ENCODE peak calls at places on chromosomes 1 and 21, in five cellular contexts. L is sigmoid colon, T is Panc1, E is esophagus muscularis mucosa, V is GM12878. N is an unnamed sample.

GRCh38 chr1:156767879-156768608 is 709 bp downstream of the PRCC start:
- DNase-seq in L (peak), T (no peak), E (no peak), V (no peak), N (peak)

GRCh38 chr21:46559291-46559983 is 45.4 kb downstream of the S100B start:
- DNase-seq in L (peak), T (no peak), E (peak), V (peak), N (no peak)

GRCh38 chr1:32221980-32222751 is at the start of the genes EIF3I and TMEM234:
- DNase-seq in L (peak), T (no peak), E (peak), V (peak), N (peak)

GRCh38 chr21:18340387-18340942 is 63.1 kb downstream of the TMPRSS15 start:
- DNase-seq in L (no peak), T (no peak), E (no peak), V (no peak), N (no peak)

GRCh38 chr1:66334311-66334710 is 199.6 kb upstream of the SGIP1 start:
- DNase-seq in L (no peak), T (no peak), E (no peak), V (no peak), N (no peak)

GRCh38 chr1:203031467-203031866 is 5.2 kb downstream of the PPFIA4 start:
- DNase-seq in L (no peak), T (no peak), E (no peak), V (no peak), N (peak)

GRCh38 chr1:241985787-241986186 is 13.1 kb downstream of the MAP1LC3C start:
- DNase-seq in L (no peak), T (no peak), E (no peak), V (no peak), N (no peak)

GRCh38 chr1:153985984-153986761 is at the start of gene RAB13:
- DNase-seq in L (peak), T (no peak), E (peak), V (no peak), N (peak)

GRCh38 chr1:241269116-241269515 is 87.9 kb downstream of the RGS7 start:
- DNase-seq in L (no peak), T (no peak), E (no peak), V (no peak), N (no peak)

GRCh38 chr1:32768110-32768857 is 48.9 kb downstream of the YARS1 start:
- DNase-seq in L (no peak), T (no peak), E (no peak), V (no peak), N (no peak)

GRCh38 chr1:66750578-66750977 is 1.7 kb upstream of the DYNLT5 start:
- DNase-seq in L (no peak), T (no peak), E (no peak), V (no peak), N (no peak)

GRCh38 chr1:27382950-27383627 is at the start of gene CD164L2:
- DNase-seq in L (no peak), T (no peak), E (no peak), V (no peak), N (peak)

GRCh38 chr1:227378876-227379554 is 60.7 kb upstream of the CDC42BPA start:
- DNase-seq in L (no peak), T (no peak), E (no peak), V (no peak), N (no peak)

GRCh38 chr1:242455052-242455361 is 69.5 kb downstream of the PLD5 start:
- DNase-seq in L (no peak), T (no peak), E (no peak), V (no peak), N (no peak)

GRCh38 chr1:160405331-160405877 is 5.0 kb downstream of the VANGL2 start:
- DNase-seq in L (no peak), T (no peak), E (no peak), V (no peak), N (no peak)

GRCh38 chr1:160084771-160085321 is 3.5 kb downstream of the KCNJ9 start:
- DNase-seq in L (no peak), T (no peak), E (no peak), V (no peak), N (no peak)

GRCh38 chr1:244349581-244350001 is 102.1 kb downstream of the ADSS2 start:
- DNase-seq in L (no peak), T (no peak), E (no peak), V (no peak), N (no peak)

GRCh38 chr1:4585216-4585615 is 69.2 kb upstream of the AJAP1 start:
- DNase-seq in L (no peak), T (no peak), E (no peak), V (no peak), N (no peak)

GRCh38 chr1:10161121-10161520 is 49.2 kb upstream of the KIF1B start:
- DNase-seq in L (no peak), T (no peak), E (no peak), V (no peak), N (no peak)

GRCh38 chr1:16348414-16349182 is 3.7 kb downstream of the FBXO42 start:
- DNase-seq in L (no peak), T (no peak), E (no peak), V (no peak), N (no peak)

GRCh38 chr1:233868461-233868860 is 36.0 kb upstream of the SLC35F3 start:
- DNase-seq in L (no peak), T (no peak), E (no peak), V (no peak), N (no peak)

GRCh38 chr1:51303751-51304196 is 26.6 kb downstream of the TTC39A start:
- DNase-seq in L (peak), T (no peak), E (no peak), V (peak), N (no peak)

GRCh38 chr21:30315701-30316100 is 4.4 kb downstream of the KRTAP26-1 start:
- DNase-seq in L (no peak), T (no peak), E (no peak), V (no peak), N (no peak)

GRCh38 chr21:41141031-41141457 is 26.9 kb upstream of the BACE2 start:
- DNase-seq in L (no peak), T (no peak), E (no peak), V (no peak), N (no peak)

GRCh38 chr21:42019101-42019605 is 9.0 kb upstream of the ZBTB21 start:
- DNase-seq in L (peak), T (no peak), E (no peak), V (no peak), N (no peak)

GRCh38 chr1:39892611-39893595 is 8.8 kb downstream of the MYCL start:
- DNase-seq in L (peak), T (no peak), E (no peak), V (no peak), N (no peak)

GRCh38 chr1:12697406-12697805 is 18.5 kb upstream of the AADACL3 start:
- DNase-seq in L (no peak), T (no peak), E (no peak), V (no peak), N (no peak)

DNA sequence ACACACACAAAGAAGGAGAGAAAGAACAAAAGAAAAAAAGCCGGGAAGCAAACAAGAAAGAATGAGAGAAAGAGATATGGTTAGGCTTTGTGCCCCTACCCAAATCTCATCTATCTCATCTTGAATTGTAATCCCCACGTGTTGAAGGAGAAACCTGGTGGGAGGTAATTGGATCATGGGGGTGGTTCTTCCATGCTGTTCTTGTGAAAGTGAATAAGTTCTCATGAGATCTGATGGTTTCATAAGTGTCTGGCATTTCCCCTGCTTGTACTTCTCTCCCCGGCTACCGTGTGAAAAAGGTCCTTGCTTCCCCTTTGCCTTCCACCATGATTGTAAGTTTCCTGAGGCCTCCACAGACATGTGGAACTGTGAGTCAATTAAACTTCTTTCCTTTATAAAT is 32.0 kb upstream of the SH2D1B start:
- DNase-seq in L (no peak), T (no peak), E (no peak), V (no peak), N (no peak)
- H3K27ac ChIP-seq in L (no peak), T (no peak), E (no peak), V (no peak), N (no peak)

DNA sequence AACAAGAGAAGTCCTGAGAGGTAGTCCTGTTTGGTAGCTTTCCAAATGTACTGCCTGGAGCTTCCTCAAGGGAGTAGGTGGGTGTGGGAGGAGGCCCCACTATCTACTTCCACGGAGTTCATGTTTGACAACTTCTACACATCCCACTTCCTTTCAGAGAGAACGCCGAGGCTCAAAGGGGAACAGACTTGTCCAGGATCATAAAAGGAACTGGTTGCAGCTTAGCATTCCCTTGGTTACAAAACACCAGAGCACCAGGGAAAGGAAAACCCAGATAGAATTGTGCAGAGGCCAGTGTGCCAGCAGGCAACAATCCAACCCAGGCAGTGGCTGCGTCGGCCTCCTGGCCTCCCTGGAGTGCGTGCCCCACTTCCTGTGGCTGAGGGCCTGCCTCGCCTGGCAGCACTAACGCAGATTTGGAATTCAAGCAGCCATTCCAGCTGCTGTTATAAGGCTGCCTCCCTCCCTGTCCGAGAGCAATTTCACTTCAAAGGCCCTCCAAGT is 4.2 kb upstream of the RAP1GAP start:
- DNase-seq in L (peak), T (no peak), E (no peak), V (no peak), N (peak)
- TF ChIP-seq POLR2AphosphoS5 in L (peak), T (no peak), E (peak), V (no peak), N (no peak)

GRCh38 chr21:31530364-31530763 is 129.1 kb upstream of the SOD1 start:
- DNase-seq in L (no peak), T (no peak), E (no peak), V (no peak), N (no peak)
- H3K27ac ChIP-seq in L (no peak), T (no peak), E (no peak), V (no peak), N (no peak)

DNA sequence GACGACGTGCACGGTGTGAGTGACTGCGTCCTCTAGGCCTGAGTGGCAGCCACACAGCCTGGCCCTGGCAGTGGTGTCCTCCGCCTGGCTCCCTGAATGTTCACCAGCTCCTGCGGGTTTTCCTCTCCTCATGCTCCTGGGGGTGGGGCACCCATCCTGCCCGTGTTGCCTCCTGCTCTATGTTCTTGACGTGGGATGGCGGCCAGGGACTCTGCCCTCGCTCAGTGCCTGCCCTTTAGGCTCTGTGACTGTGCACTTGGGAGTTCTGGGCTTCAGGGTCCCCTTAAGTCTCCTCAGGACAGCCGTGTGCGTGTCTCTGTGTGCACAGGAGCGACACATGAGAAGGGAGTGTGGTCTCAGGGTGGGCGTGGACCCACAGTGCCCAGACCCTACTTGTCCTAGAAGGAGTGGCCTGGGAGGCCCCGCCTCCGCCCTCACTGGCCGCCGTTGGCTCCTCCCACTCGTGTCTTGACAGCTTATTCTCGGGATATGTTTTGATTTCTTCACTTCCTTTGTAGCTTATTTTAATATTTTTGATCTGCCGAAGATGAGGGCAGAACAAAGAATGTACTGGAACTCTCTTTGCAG is 3.6 kb downstream of the SKI start:
- DNase-seq in L (peak), T (no peak), E (no peak), V (no peak), N (peak)
- TF ChIP-seq POLR2AphosphoS5 in L (peak), T (no peak), E (peak), V (no peak), N (peak)

DNA sequence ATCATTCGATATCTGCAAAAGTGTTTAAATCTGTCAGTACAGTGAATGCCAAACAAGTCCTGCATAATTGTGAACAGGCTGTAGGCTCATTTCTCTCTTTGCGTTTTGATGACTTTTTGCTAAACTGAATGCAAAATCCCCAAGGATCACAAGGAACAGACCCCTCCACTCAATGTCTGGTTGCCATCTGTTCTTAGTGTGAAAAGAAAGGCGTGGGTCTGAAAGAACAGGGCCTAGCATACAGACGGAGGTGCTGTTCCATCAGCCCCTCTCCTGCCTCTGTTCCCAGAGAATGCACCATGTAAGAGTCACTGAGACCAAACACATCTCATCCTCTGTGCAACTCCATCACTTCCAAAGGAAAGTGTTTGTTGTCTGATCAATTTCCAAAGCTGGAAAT is 40.4 kb downstream of the EIF2B3 start:
- DNase-seq in L (no peak), T (no peak), E (no peak), V (no peak), N (no peak)
- H3K27ac ChIP-seq in L (no peak), T (no peak), E (no peak), V (no peak), N (no peak)

DNA sequence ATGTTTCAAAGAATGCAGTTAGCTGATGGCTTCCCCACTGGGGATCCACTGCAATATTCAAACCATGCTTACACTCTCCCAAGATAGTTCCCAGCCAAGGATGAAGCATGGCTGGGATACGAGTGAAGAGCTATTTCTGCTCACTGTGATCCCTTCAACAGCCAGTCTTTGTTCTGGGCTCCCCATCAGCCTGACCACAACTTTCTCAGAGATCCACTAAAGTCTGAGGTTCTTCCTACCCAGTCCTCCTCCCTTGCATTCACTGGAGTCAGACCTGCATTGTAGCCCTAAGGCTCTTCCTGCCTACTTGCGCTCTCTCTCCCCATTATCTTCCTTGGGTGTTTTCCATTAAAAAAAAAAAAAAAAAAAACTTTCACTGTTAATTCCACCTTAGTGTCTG is 101.4 kb downstream of the TTLL7 start:
- DNase-seq in L (no peak), T (no peak), E (no peak), V (no peak), N (no peak)
- TF ChIP-seq POLR2AphosphoS5 in L (no peak), T (no peak), E (no peak), V (no peak), N (no peak)

GRCh38 chr21:45430521-45431501 is 25.8 kb downstream of the COL18A1 start:
- DNase-seq in L (no peak), T (no peak), E (no peak), V (no peak), N (peak)

GRCh38 chr21:45433301-45433700 is 28.3 kb downstream of the COL18A1 start:
- DNase-seq in L (no peak), T (no peak), E (no peak), V (no peak), N (peak)

GRCh38 chr21:45433911-45434644 is 29.1 kb downstream of the COL18A1 start:
- DNase-seq in L (no peak), T (no peak), E (no peak), V (no peak), N (peak)

GRCh38 chr21:45432575-45433255 is 27.8 kb downstream of the COL18A1 start:
- DNase-seq in L (no peak), T (no peak), E (no peak), V (no peak), N (no peak)

DNA sequence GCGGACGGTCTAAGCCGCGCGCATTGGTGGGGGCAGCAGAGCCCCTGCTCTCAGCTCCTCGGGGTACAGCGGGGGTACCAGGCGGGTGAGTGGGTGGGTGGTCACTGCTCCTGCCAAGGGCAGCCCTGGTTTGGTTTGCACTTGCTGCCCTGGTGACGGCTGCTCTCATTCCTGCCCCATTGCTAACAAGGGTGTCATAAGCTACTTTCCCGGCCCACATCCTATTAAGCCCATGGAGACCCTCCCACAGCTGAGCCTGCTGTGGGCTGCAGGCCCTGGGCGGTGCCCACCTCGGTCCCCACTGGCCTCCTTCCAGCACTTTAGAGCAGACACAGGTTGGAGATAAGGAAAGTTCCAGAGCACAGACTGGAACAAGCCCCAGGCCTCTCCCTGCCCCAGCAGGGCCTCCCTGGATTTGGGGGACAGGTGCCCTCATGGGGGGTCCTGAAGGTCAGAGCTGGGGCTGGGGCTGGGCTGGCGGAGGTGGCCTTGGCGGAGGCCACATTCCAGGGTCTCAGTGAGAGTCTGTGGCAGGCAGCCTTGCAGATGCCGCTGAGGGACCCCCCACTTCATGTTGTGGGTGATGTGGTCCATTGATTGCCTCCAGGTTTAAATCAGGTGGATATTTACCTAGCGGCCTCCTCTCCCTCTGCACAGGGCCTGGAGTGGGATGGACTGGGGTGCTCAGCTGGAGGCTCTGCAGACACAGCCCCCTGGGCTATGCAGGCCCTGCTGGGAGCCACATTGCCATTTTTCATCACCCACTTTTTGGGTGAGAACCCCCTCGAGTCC is 27.0 kb downstream of the COL18A1 start:
- DNase-seq in L (no peak), T (no peak), E (no peak), V (no peak), N (no peak)
- H3K27ac ChIP-seq in L (peak), T (peak), E (peak), V (no peak), N (no peak)

DNA sequence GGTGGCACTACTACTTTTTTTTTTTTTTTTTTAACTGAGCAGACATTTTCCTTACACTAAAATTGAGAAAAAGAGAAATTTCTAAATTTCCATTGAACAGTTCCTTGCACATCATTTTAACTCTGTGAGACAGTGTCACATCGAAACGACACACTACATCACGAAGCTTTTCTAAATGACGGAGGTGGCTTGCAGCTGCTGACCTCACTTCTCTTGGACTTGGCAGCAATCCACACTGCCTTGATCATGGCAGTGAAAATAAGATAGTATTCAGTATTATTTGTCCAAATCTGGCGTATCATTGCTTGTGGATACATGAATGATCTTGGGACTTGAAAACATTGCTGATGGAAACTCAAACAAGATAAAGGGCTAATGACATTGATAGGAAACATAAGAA is 80.3 kb upstream of the CYYR1 start:
- DNase-seq in L (no peak), T (no peak), E (no peak), V (no peak), N (no peak)
- TF ChIP-seq POLR2AphosphoS5 in L (no peak), T (no peak), E (no peak), V (no peak), N (no peak)

DNA sequence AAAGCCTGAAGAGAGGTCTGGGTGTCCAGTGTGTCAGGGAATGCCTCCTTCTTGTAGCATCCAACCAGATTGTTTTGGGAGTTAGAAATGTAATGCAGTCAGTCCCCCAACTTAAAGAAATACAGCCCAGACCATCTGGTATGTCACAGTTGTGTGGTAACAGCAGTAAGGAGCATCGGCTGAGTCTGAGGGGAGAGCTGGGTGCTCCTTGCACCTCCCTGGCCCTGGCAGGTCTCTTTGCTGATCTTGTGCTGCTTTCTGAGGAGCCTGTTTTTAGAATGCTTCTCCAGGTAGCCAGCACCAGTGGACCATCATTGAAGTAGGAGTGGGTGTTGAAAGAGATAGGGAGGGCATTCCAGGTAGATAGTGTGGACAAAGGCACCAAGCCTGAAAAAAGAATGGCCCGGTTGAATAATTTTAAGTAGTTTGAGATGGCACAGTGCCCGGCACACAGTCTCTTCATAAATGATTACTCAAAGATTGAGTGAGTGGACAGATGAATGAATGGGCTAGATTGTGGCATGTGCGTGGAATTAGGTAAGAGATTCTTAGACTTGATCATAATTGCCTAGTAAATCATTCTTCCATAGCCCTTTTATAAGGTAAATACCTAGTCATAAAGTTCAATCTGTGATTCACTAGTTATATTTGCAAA is 46.5 kb downstream of the LAMC1 start:
- DNase-seq in L (no peak), T (no peak), E (no peak), V (no peak), N (no peak)
- H3K27ac ChIP-seq in L (peak), T (no peak), E (peak), V (peak), N (no peak)

GRCh38 chr1:198156745-198157240 is at the start of gene NEK7:
- DNase-seq in L (peak), T (peak), E (no peak), V (no peak), N (peak)
- TF ChIP-seq POLR2AphosphoS5 in L (peak), T (peak), E (peak), V (peak), N (peak)